ENCODE peak calls at places on chromosomes 12 and 14, in six cellular contexts. L is NCI-H774; D is GM03348; J is endodermal cell; K is stimulated activated CD8-positive, alpha-beta memory T cell treated with anti-CD3 and anti-CD28 coated beads, Interleukin-2, amount 100 ng/mL, for 1 hour; W is cardiac muscle cell. T is an unnamed sample.
A peak's percentile ranks its signal among the peaks of the same experiment; 100 is the strongest.

GRCh38 chr12:58007875-58008274 is 66.5 kb downstream of the ATP23 start:
- DNase-seq in J (no peak), D (no peak), L (no peak), W (no peak), K (no peak), T (no peak)

GRCh38 chr14:36605506-36605857 is 23.1 kb upstream of the NKX2-8 start:
- DNase-seq in K (no peak), W (no peak), L (no peak), D (no peak), J (no peak), T (no peak)

GRCh38 chr14:64812412-64812811 is 67.3 kb downstream of the SPTB start:
- DNase-seq in W (peak; percentile 20), L (peak; percentile 67), D (no peak), K (no peak), J (peak; percentile 81), T (no peak)

GRCh38 chr12:122856999-122857671 is 21.9 kb downstream of the HIP1R start:
- DNase-seq in W (no peak), J (peak; percentile 46), L (no peak), K (no peak), D (no peak), T (peak; percentile 91)

GRCh38 chr14:92287987-92288386 is 35.0 kb upstream of the SLC24A4 start:
- DNase-seq in K (no peak), J (no peak), W (no peak), L (no peak), D (no peak), T (no peak)

GRCh38 chr12:132858727-132859266 is 28.6 kb downstream of the CHFR start:
- DNase-seq in D (no peak), K (no peak), W (no peak), L (no peak), J (no peak), T (peak; percentile 29)

GRCh38 chr14:35416108-35416750 is 11.7 kb upstream of the NFKBIA start:
- DNase-seq in L (no peak), J (no peak), D (no peak), W (peak; percentile 54), K (no peak), T (no peak)

GRCh38 chr12:88469136-88469535 is 111.1 kb downstream of the KITLG start:
- DNase-seq in W (no peak), J (no peak), K (no peak), L (no peak), D (no peak), T (no peak)